ENCODE peak calls at places on chromosomes 2 and 18, in ten cellular contexts. One of them, this sample, is unnamed.

GRCh38 chr18:67239826-67240225 is 276.7 kb downstream of the DSEL start:
- DNase-seq in endodermal cell: no peak
- DNase-seq in cardiac muscle cell: no peak
- DNase-seq in psoas muscle: no peak
- DNase-seq in uterus: no peak
- DNase-seq in heart left ventricle: no peak
- DNase-seq in H1: no peak
- DNase-seq in A549: no peak
- DNase-seq in adrenal gland: no peak
- DNase-seq in A673: no peak
- DNase-seq in this sample: no peak

GRCh38 chr18:35049111-35050003 is 8.1 kb downstream of the MAPRE2 start:
- DNase-seq in endodermal cell: no peak
- DNase-seq in cardiac muscle cell: no peak
- DNase-seq in psoas muscle: no peak
- DNase-seq in uterus: no peak
- DNase-seq in heart left ventricle: no peak
- DNase-seq in H1: no peak
- DNase-seq in A549: no peak
- DNase-seq in adrenal gland: no peak
- DNase-seq in A673: no peak
- DNase-seq in this sample: no peak

GRCh38 chr2:18588049-18588448 is 1.3 kb downstream of the NT5C1B start:
- DNase-seq in endodermal cell: no peak
- DNase-seq in cardiac muscle cell: no peak
- DNase-seq in psoas muscle: no peak
- DNase-seq in uterus: no peak
- DNase-seq in heart left ventricle: no peak
- DNase-seq in H1: no peak
- DNase-seq in A549: no peak
- DNase-seq in adrenal gland: no peak
- DNase-seq in A673: no peak
- DNase-seq in this sample: no peak

GRCh38 chr2:121418494-121419058 is 112.1 kb upstream of the RNU4ATAC start:
- DNase-seq in endodermal cell: no peak
- DNase-seq in cardiac muscle cell: no peak
- DNase-seq in psoas muscle: no peak
- DNase-seq in uterus: no peak
- DNase-seq in heart left ventricle: no peak
- DNase-seq in H1: no peak
- DNase-seq in A549: no peak
- DNase-seq in adrenal gland: no peak
- DNase-seq in A673: no peak
- DNase-seq in this sample: no peak

GRCh38 chr2:219630770-219631405 is 3.5 kb downstream of the SLC4A3 start:
- DNase-seq in endodermal cell: no peak
- DNase-seq in cardiac muscle cell: peak
- DNase-seq in psoas muscle: no peak
- DNase-seq in uterus: peak
- DNase-seq in heart left ventricle: peak
- DNase-seq in H1: no peak
- DNase-seq in A549: no peak
- DNase-seq in adrenal gland: peak
- DNase-seq in A673: peak
- DNase-seq in this sample: no peak

GRCh38 chr2:200432296-200432695 is 77.6 kb downstream of the KCTD18 start:
- DNase-seq in endodermal cell: no peak
- DNase-seq in cardiac muscle cell: no peak
- DNase-seq in psoas muscle: no peak
- DNase-seq in uterus: no peak
- DNase-seq in heart left ventricle: no peak
- DNase-seq in H1: no peak
- DNase-seq in A549: no peak
- DNase-seq in adrenal gland: no peak
- DNase-seq in A673: no peak
- DNase-seq in this sample: no peak

GRCh38 chr2:150487537-150488429 is at the start of gene RND3:
- DNase-seq in endodermal cell: peak
- DNase-seq in cardiac muscle cell: peak
- DNase-seq in psoas muscle: peak
- DNase-seq in uterus: peak
- DNase-seq in heart left ventricle: peak
- DNase-seq in H1: peak
- DNase-seq in A549: peak
- DNase-seq in adrenal gland: peak
- DNase-seq in A673: peak
- DNase-seq in this sample: peak

GRCh38 chr2:19349911-19350677 is 8.3 kb downstream of the OSR1 start:
- DNase-seq in endodermal cell: peak
- DNase-seq in cardiac muscle cell: peak
- DNase-seq in psoas muscle: peak
- DNase-seq in uterus: no peak
- DNase-seq in heart left ventricle: peak
- DNase-seq in H1: peak
- DNase-seq in A549: peak
- DNase-seq in adrenal gland: peak
- DNase-seq in A673: peak
- DNase-seq in this sample: peak

GRCh38 chr18:36212301-36212977 is 25.1 kb downstream of the MOCOS start:
- DNase-seq in endodermal cell: no peak
- DNase-seq in cardiac muscle cell: no peak
- DNase-seq in psoas muscle: no peak
- DNase-seq in uterus: no peak
- DNase-seq in heart left ventricle: no peak
- DNase-seq in H1: no peak
- DNase-seq in A549: no peak
- DNase-seq in adrenal gland: no peak
- DNase-seq in A673: no peak
- DNase-seq in this sample: no peak

GRCh38 chr2:45483997-45484396 is 127.1 kb downstream of the SRBD1 start:
- DNase-seq in endodermal cell: no peak
- DNase-seq in cardiac muscle cell: no peak
- DNase-seq in psoas muscle: no peak
- DNase-seq in uterus: no peak
- DNase-seq in heart left ventricle: no peak
- DNase-seq in H1: no peak
- DNase-seq in A549: peak
- DNase-seq in adrenal gland: no peak
- DNase-seq in A673: no peak
- DNase-seq in this sample: no peak

GRCh38 chr2:223042704-223043118 is 9.3 kb upstream of the KCNE4 start:
- DNase-seq in endodermal cell: no peak
- DNase-seq in cardiac muscle cell: no peak
- DNase-seq in psoas muscle: no peak
- DNase-seq in uterus: no peak
- DNase-seq in heart left ventricle: no peak
- DNase-seq in H1: no peak
- DNase-seq in A549: peak
- DNase-seq in adrenal gland: no peak
- DNase-seq in A673: peak
- DNase-seq in this sample: no peak

GRCh38 chr2:48724278-48724677 is 31.2 kb downstream of the LHCGR start:
- DNase-seq in endodermal cell: no peak
- DNase-seq in cardiac muscle cell: no peak
- DNase-seq in psoas muscle: no peak
- DNase-seq in uterus: no peak
- DNase-seq in heart left ventricle: no peak
- DNase-seq in H1: peak
- DNase-seq in A549: no peak
- DNase-seq in adrenal gland: no peak
- DNase-seq in A673: no peak
- DNase-seq in this sample: no peak

GRCh38 chr18:79863161-79863945 is 65.6 kb downstream of the KCNG2 start:
- DNase-seq in endodermal cell: peak
- DNase-seq in cardiac muscle cell: no peak
- DNase-seq in psoas muscle: no peak
- DNase-seq in uterus: no peak
- DNase-seq in heart left ventricle: no peak
- DNase-seq in H1: peak
- DNase-seq in A549: no peak
- DNase-seq in adrenal gland: no peak
- DNase-seq in A673: no peak
- DNase-seq in this sample: no peak

GRCh38 chr2:26532301-26533250 is 54.7 kb upstream of the OTOF start:
- DNase-seq in endodermal cell: peak
- DNase-seq in cardiac muscle cell: no peak
- DNase-seq in psoas muscle: no peak
- DNase-seq in uterus: no peak
- DNase-seq in heart left ventricle: no peak
- DNase-seq in H1: no peak
- DNase-seq in A549: no peak
- DNase-seq in adrenal gland: no peak
- DNase-seq in A673: no peak
- DNase-seq in this sample: no peak

GRCh38 chr2:223751012-223751411 is 86.4 kb downstream of the AP1S3 start:
- DNase-seq in endodermal cell: no peak
- DNase-seq in cardiac muscle cell: no peak
- DNase-seq in psoas muscle: no peak
- DNase-seq in uterus: no peak
- DNase-seq in heart left ventricle: no peak
- DNase-seq in H1: no peak
- DNase-seq in A549: no peak
- DNase-seq in adrenal gland: no peak
- DNase-seq in A673: no peak
- DNase-seq in this sample: no peak

GRCh38 chr2:175181877-175182308 is 383 bp upstream of the ATP5MC3 start:
- DNase-seq in endodermal cell: no peak
- DNase-seq in cardiac muscle cell: no peak
- DNase-seq in psoas muscle: no peak
- DNase-seq in uterus: no peak
- DNase-seq in heart left ventricle: no peak
- DNase-seq in H1: no peak
- DNase-seq in A549: no peak
- DNase-seq in adrenal gland: no peak
- DNase-seq in A673: no peak
- DNase-seq in this sample: no peak

GRCh38 chr18:51030537-51031258 is 685 bp downstream of the SMAD4 start:
- DNase-seq in endodermal cell: peak
- DNase-seq in cardiac muscle cell: peak
- DNase-seq in psoas muscle: peak
- DNase-seq in uterus: peak
- DNase-seq in heart left ventricle: peak
- DNase-seq in H1: peak
- DNase-seq in A549: peak
- DNase-seq in adrenal gland: peak
- DNase-seq in A673: peak
- DNase-seq in this sample: peak

GRCh38 chr2:50529600-50530218 is 502.2 kb downstream of the NRXN1 start:
- DNase-seq in endodermal cell: no peak
- DNase-seq in cardiac muscle cell: peak
- DNase-seq in psoas muscle: no peak
- DNase-seq in uterus: no peak
- DNase-seq in heart left ventricle: no peak
- DNase-seq in H1: no peak
- DNase-seq in A549: peak
- DNase-seq in adrenal gland: no peak
- DNase-seq in A673: peak
- DNase-seq in this sample: no peak

GRCh38 chr18:46939998-46940571 is 22.7 kb downstream of the KATNAL2 start:
- DNase-seq in endodermal cell: no peak
- DNase-seq in cardiac muscle cell: no peak
- DNase-seq in psoas muscle: no peak
- DNase-seq in uterus: no peak
- DNase-seq in heart left ventricle: no peak
- DNase-seq in H1: no peak
- DNase-seq in A549: no peak
- DNase-seq in adrenal gland: no peak
- DNase-seq in A673: no peak
- DNase-seq in this sample: no peak
- H3K27ac ChIP-seq in endodermal cell: no peak
- H3K27ac ChIP-seq in cardiac muscle cell: no peak
- H3K27ac ChIP-seq in psoas muscle: peak
- H3K27ac ChIP-seq in uterus: no peak
- H3K27ac ChIP-seq in heart left ventricle: no peak
- H3K27ac ChIP-seq in H1: no peak
- H3K27ac ChIP-seq in A549: no peak
- H3K27ac ChIP-seq in adrenal gland: no peak
- H3K27ac ChIP-seq in A673: no peak
- H3K27ac ChIP-seq in this sample: peak

GRCh38 chr2:148416248-148416647 is 228.3 kb upstream of the EPC2 start:
- DNase-seq in endodermal cell: no peak
- DNase-seq in cardiac muscle cell: no peak
- DNase-seq in psoas muscle: no peak
- DNase-seq in uterus: no peak
- DNase-seq in heart left ventricle: no peak
- DNase-seq in H1: no peak
- DNase-seq in A549: no peak
- DNase-seq in adrenal gland: no peak
- DNase-seq in A673: no peak
- DNase-seq in this sample: no peak

GRCh38 chr2:148410899-148411298 is 233.7 kb upstream of the EPC2 start:
- DNase-seq in endodermal cell: no peak
- DNase-seq in cardiac muscle cell: no peak
- DNase-seq in psoas muscle: no peak
- DNase-seq in uterus: no peak
- DNase-seq in heart left ventricle: no peak
- DNase-seq in H1: no peak
- DNase-seq in A549: no peak
- DNase-seq in adrenal gland: no peak
- DNase-seq in A673: no peak
- DNase-seq in this sample: no peak
- H3K4me3 ChIP-seq in endodermal cell: no peak
- H3K4me3 ChIP-seq in cardiac muscle cell: no peak
- H3K4me3 ChIP-seq in psoas muscle: no peak
- H3K4me3 ChIP-seq in uterus: no peak
- H3K4me3 ChIP-seq in heart left ventricle: no peak
- H3K4me3 ChIP-seq in H1: no peak
- H3K4me3 ChIP-seq in A549: no peak
- H3K4me3 ChIP-seq in adrenal gland: no peak
- H3K4me3 ChIP-seq in A673: no peak
- H3K4me3 ChIP-seq in this sample: no peak

DNA sequence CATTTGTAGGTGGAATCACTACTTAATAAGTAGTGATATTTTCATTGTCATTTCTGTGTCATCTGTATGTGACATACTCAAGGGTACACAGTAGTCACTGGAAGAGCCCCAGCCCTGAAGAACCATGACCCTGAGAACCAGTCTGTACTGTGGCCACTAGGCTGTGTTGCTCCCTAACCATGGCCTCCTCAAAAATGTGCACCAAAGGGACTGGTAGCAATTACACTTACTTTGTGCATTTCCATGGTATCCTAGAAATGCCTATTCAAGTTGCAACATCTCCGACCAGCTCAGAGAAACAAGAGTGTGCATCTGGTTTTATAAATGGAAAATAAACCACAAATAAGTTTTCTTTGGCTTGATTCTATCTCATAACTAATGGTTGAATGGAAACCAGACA is 155.1 kb downstream of the DOCK10 start:
- DNase-seq in endodermal cell: no peak
- DNase-seq in cardiac muscle cell: no peak
- DNase-seq in psoas muscle: no peak
- DNase-seq in uterus: no peak
- DNase-seq in heart left ventricle: no peak
- DNase-seq in H1: no peak
- DNase-seq in A549: no peak
- DNase-seq in adrenal gland: no peak
- DNase-seq in A673: no peak
- DNase-seq in this sample: no peak
- TF ChIP-seq CTCF in endodermal cell: peak
- TF ChIP-seq CTCF in cardiac muscle cell: no peak
- TF ChIP-seq CTCF in psoas muscle: no peak
- TF ChIP-seq CTCF in uterus: no peak
- TF ChIP-seq CTCF in heart left ventricle: no peak
- TF ChIP-seq CTCF in H1: no peak
- TF ChIP-seq CTCF in A549: no peak
- TF ChIP-seq CTCF in adrenal gland: no peak
- TF ChIP-seq CTCF in A673: peak
- TF ChIP-seq CTCF in this sample: no peak

GRCh38 chr2:241352227-241352626 is 3.9 kb upstream of the FARP2 start:
- DNase-seq in endodermal cell: no peak
- DNase-seq in cardiac muscle cell: no peak
- DNase-seq in psoas muscle: no peak
- DNase-seq in uterus: no peak
- DNase-seq in heart left ventricle: no peak
- DNase-seq in H1: no peak
- DNase-seq in A549: no peak
- DNase-seq in adrenal gland: no peak
- DNase-seq in A673: no peak
- DNase-seq in this sample: no peak
- H3K27ac ChIP-seq in endodermal cell: no peak
- H3K27ac ChIP-seq in cardiac muscle cell: no peak
- H3K27ac ChIP-seq in psoas muscle: no peak
- H3K27ac ChIP-seq in uterus: no peak
- H3K27ac ChIP-seq in heart left ventricle: no peak
- H3K27ac ChIP-seq in H1: no peak
- H3K27ac ChIP-seq in A549: peak
- H3K27ac ChIP-seq in adrenal gland: no peak
- H3K27ac ChIP-seq in A673: no peak
- H3K27ac ChIP-seq in this sample: no peak

This sample was measured in lower lobe of right lung.